ENCODE peak calls at places on chromosomes 4 and X, in six cellular contexts. One of them, this sample, is unnamed.

GRCh38 chr4:7189475-7190277 is 2.7 kb upstream of the SORCS2 start:
- DNase-seq in upper lobe of left lung: no peak
- DNase-seq in CD8-positive, alpha-beta T cell: no peak
- DNase-seq in adrenal gland: peak
- DNase-seq in substantia nigra: no peak
- DNase-seq in GM23248: no peak
- DNase-seq in this sample: no peak

GRCh38 chr4:42656736-42656985 is 244 bp downstream of the ATP8A1 start:
- DNase-seq in GM23248: no peak
- DNase-seq in substantia nigra: no peak
- DNase-seq in upper lobe of left lung: no peak
- DNase-seq in CD8-positive, alpha-beta T cell: no peak
- DNase-seq in adrenal gland: no peak
- DNase-seq in this sample: no peak

GRCh38 chr4:39568805-39569204 is 41.6 kb upstream of the UGDH start:
- DNase-seq in CD8-positive, alpha-beta T cell: no peak
- DNase-seq in upper lobe of left lung: no peak
- DNase-seq in substantia nigra: no peak
- DNase-seq in GM23248: no peak
- DNase-seq in adrenal gland: no peak
- DNase-seq in this sample: no peak

GRCh38 chr4:72319596-72319995 is 249.4 kb downstream of the ADAMTS3 start:
- DNase-seq in GM23248: peak
- DNase-seq in upper lobe of left lung: no peak
- DNase-seq in substantia nigra: no peak
- DNase-seq in adrenal gland: no peak
- DNase-seq in CD8-positive, alpha-beta T cell: no peak
- DNase-seq in this sample: no peak

GRCh38 chr4:94390804-94391410 is 48.3 kb upstream of the HPGDS start:
- DNase-seq in adrenal gland: peak
- DNase-seq in GM23248: peak
- DNase-seq in CD8-positive, alpha-beta T cell: no peak
- DNase-seq in substantia nigra: no peak
- DNase-seq in upper lobe of left lung: no peak
- DNase-seq in this sample: no peak

GRCh38 chr4:6200922-6201362 is 593 bp upstream of the JAKMIP1 start:
- DNase-seq in upper lobe of left lung: no peak
- DNase-seq in CD8-positive, alpha-beta T cell: peak
- DNase-seq in substantia nigra: no peak
- DNase-seq in adrenal gland: no peak
- DNase-seq in GM23248: no peak
- DNase-seq in this sample: no peak

GRCh38 chr4:24655971-24656370 is 71.6 kb upstream of the DHX15 start:
- DNase-seq in GM23248: no peak
- DNase-seq in substantia nigra: no peak
- DNase-seq in upper lobe of left lung: no peak
- DNase-seq in CD8-positive, alpha-beta T cell: no peak
- DNase-seq in adrenal gland: no peak
- DNase-seq in this sample: no peak

GRCh38 chrX:48958635-48959094 is 1.3 kb upstream of the OTUD5 start:
- DNase-seq in adrenal gland: peak
- DNase-seq in upper lobe of left lung: no peak
- DNase-seq in CD8-positive, alpha-beta T cell: no peak
- DNase-seq in GM23248: peak
- DNase-seq in substantia nigra: no peak
- DNase-seq in this sample: no peak

GRCh38 chr4:3780347-3781171 is 14.4 kb downstream of the ADRA2C start:
- DNase-seq in substantia nigra: no peak
- DNase-seq in adrenal gland: no peak
- DNase-seq in upper lobe of left lung: no peak
- DNase-seq in CD8-positive, alpha-beta T cell: no peak
- DNase-seq in GM23248: no peak
- DNase-seq in this sample: no peak

GRCh38 chr4:65669008-65669971 is 999 bp downstream of the EPHA5 start:
- DNase-seq in adrenal gland: no peak
- DNase-seq in CD8-positive, alpha-beta T cell: no peak
- DNase-seq in substantia nigra: no peak
- DNase-seq in upper lobe of left lung: no peak
- DNase-seq in GM23248: peak
- DNase-seq in this sample: no peak

DNA sequence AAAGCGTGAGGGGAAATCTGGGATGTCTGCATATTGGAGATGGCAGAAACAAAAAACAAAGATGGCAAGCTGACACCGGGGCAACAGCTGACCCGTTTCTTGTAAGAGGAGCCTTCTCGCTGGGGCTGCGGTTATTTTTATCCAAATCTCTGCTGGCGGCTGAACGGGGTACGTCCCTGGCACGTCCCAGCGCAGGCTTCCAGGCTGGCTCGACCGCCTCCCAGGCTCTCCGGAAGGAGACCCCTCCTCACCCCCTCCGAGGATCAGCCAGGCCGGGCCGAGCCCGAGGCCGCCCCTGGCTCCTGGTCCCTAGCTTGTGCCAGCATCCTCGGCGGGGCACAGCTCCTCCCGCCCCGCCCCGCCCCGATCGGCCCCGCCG is 380 bp downstream of the SGCB start:
- DNase-seq in CD8-positive, alpha-beta T cell: no peak
- DNase-seq in substantia nigra: peak
- DNase-seq in adrenal gland: peak
- DNase-seq in GM23248: peak
- DNase-seq in upper lobe of left lung: no peak
- DNase-seq in this sample: peak
- H3K27ac ChIP-seq in CD8-positive, alpha-beta T cell: no peak
- H3K27ac ChIP-seq in substantia nigra: peak
- H3K27ac ChIP-seq in adrenal gland: peak
- H3K27ac ChIP-seq in GM23248: peak
- H3K27ac ChIP-seq in upper lobe of left lung: peak
- H3K27ac ChIP-seq in this sample: peak

DNA sequence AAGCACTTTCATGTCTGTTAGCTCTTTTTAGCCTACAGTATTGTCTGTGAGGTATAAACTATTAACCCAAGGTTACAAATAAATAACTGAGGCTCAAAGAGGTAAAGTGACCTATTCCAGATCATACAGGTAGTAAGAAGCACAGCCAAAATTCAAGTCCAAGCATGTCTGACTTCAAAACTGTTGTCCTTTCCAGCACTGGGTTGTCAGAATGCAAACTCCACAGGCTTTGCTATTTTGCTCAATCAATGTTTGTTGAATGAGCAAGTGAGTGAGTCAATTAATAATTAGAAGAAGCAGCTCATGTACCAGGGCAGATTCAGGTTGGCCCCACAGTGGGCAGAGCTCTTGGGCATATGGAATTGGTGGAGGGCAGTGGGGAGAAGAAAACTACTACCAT is 134.1 kb upstream of the ARHGEF9 start:
- DNase-seq in substantia nigra: no peak
- DNase-seq in upper lobe of left lung: no peak
- DNase-seq in GM23248: no peak
- DNase-seq in adrenal gland: no peak
- DNase-seq in CD8-positive, alpha-beta T cell: no peak
- DNase-seq in this sample: no peak
- H3K27ac ChIP-seq in substantia nigra: no peak
- H3K27ac ChIP-seq in upper lobe of left lung: no peak
- H3K27ac ChIP-seq in GM23248: no peak
- H3K27ac ChIP-seq in adrenal gland: no peak
- H3K27ac ChIP-seq in CD8-positive, alpha-beta T cell: no peak
- H3K27ac ChIP-seq in this sample: no peak

GRCh38 chr4:9880411-9881197 is 99.2 kb downstream of the DRD5 start:
- DNase-seq in GM23248: peak
- DNase-seq in substantia nigra: no peak
- DNase-seq in adrenal gland: no peak
- DNase-seq in CD8-positive, alpha-beta T cell: no peak
- DNase-seq in upper lobe of left lung: no peak
- DNase-seq in this sample: no peak
- H3K27ac ChIP-seq in GM23248: no peak
- H3K27ac ChIP-seq in substantia nigra: no peak
- H3K27ac ChIP-seq in adrenal gland: no peak
- H3K27ac ChIP-seq in CD8-positive, alpha-beta T cell: no peak
- H3K27ac ChIP-seq in upper lobe of left lung: no peak
- H3K27ac ChIP-seq in this sample: no peak

GRCh38 chr4:1243451-1244080 is 5.4 kb downstream of the CTBP1 start:
- DNase-seq in GM23248: no peak
- DNase-seq in adrenal gland: peak
- DNase-seq in substantia nigra: no peak
- DNase-seq in CD8-positive, alpha-beta T cell: no peak
- DNase-seq in upper lobe of left lung: peak
- DNase-seq in this sample: no peak
- H3K27ac ChIP-seq in GM23248: no peak
- H3K27ac ChIP-seq in adrenal gland: no peak
- H3K27ac ChIP-seq in substantia nigra: no peak
- H3K27ac ChIP-seq in CD8-positive, alpha-beta T cell: no peak
- H3K27ac ChIP-seq in upper lobe of left lung: peak
- H3K27ac ChIP-seq in this sample: no peak

GRCh38 chr4:81062001-81062400 is 31.5 kb downstream of the BMP3 start:
- DNase-seq in upper lobe of left lung: no peak
- DNase-seq in substantia nigra: no peak
- DNase-seq in adrenal gland: no peak
- DNase-seq in CD8-positive, alpha-beta T cell: no peak
- DNase-seq in GM23248: no peak
- DNase-seq in this sample: no peak
- H3K27ac ChIP-seq in upper lobe of left lung: no peak
- H3K27ac ChIP-seq in substantia nigra: no peak
- H3K27ac ChIP-seq in adrenal gland: no peak
- H3K27ac ChIP-seq in CD8-positive, alpha-beta T cell: no peak
- H3K27ac ChIP-seq in GM23248: no peak
- H3K27ac ChIP-seq in this sample: no peak